ENCODE peak calls at places on chromosomes 11 and 22, in seven cellular contexts. L is activated naive CD4-positive, alpha-beta T cell; B is activated CD4-positive, alpha-beta T cell treated with anti-CD3 and anti-CD28 coated beads, Interleukin-2, amount 10 ng/mL, durations not matched to agents 7 days and 5 days; S is naive thymus-derived CD4-positive, alpha-beta T cell; G is T-helper 2 cell; K is posterior cingulate gyrus; U is HFFc6. D is an unnamed sample.

GRCh38 chr11:27858901-27859300 is 158.6 kb upstream of the BDNF start:
- DNase-seq in L (no peak), B (no peak), S (no peak), G (no peak), K (no peak), U (peak; percentile 19), D (no peak)

GRCh38 chr11:72773291-72773690 is 20.6 kb downstream of the STARD10 start:
- DNase-seq in L (no peak), B (no peak), S (no peak), G (no peak), K (no peak), U (peak; percentile 86), D (peak; percentile 92)

GRCh38 chr22:49994361-49995058 is 18.1 kb downstream of the IL17REL start:
- DNase-seq in L (no peak), B (no peak), S (no peak), G (no peak), K (no peak), U (no peak), D (no peak)

GRCh38 chr11:68056317-68057285 is 17.8 kb downstream of the TCIRG1 start:
- DNase-seq in L (no peak), B (no peak), S (no peak), G (no peak), K (no peak), U (no peak), D (no peak)

GRCh38 chr11:113408887-113409286 is 21.3 kb downstream of the ANKK1 start:
- DNase-seq in L (no peak), B (no peak), S (no peak), G (no peak), K (no peak), U (no peak), D (no peak)

GRCh38 chr22:39725351-39726035 is 154.9 kb downstream of the CACNA1I start:
- DNase-seq in L (no peak), B (no peak), S (no peak), G (no peak), K (no peak), U (no peak), D (no peak)

GRCh38 chr11:11535611-11536010 is 86.2 kb downstream of the GALNT18 start:
- DNase-seq in L (no peak), B (no peak), S (no peak), G (no peak), K (no peak), U (no peak), D (no peak)

GRCh38 chr11:71067753-71068152 is 184.6 kb downstream of the SHANK2 start:
- DNase-seq in L (no peak), B (no peak), S (no peak), G (no peak), K (no peak), U (no peak), D (no peak)

GRCh38 chr11:27217948-27218410 is 145.0 kb downstream of the CCDC34 start:
- DNase-seq in L (no peak), B (no peak), S (no peak), G (no peak), K (no peak), U (peak; percentile 82), D (peak; percentile 38)

GRCh38 chr11:111310088-111310487 is 11.7 kb downstream of the POU2AF3 start:
- DNase-seq in L (no peak), B (no peak), S (no peak), G (no peak), K (no peak), U (no peak), D (no peak)

GRCh38 chr11:7672960-7673723 is at the start of gene CYB5R2:
- DNase-seq in L (no peak), B (no peak), S (no peak), G (no peak), K (peak; percentile 45), U (peak; percentile 46), D (no peak)

GRCh38 chr22:25775501-25775900 is 33.5 kb downstream of the MYO18B start:
- DNase-seq in L (no peak), B (no peak), S (no peak), G (no peak), K (no peak), U (no peak), D (peak; percentile 89)

GRCh38 chr11:134126197-134126822 is 57.4 kb downstream of the JAM3 start:
- DNase-seq in L (no peak), B (no peak), S (no peak), G (no peak), K (peak; percentile 58), U (peak; percentile 97), D (no peak)

GRCh38 chr11:118437736-118438125 is 1.4 kb downstream of the KMT2A start:
- DNase-seq in L (no peak), B (peak; percentile 38), S (peak; percentile 19), G (no peak), K (no peak), U (no peak), D (peak; percentile 11)

GRCh38 chr11:64457416-64458010 is 98.6 kb downstream of the RPS6KA4 start:
- DNase-seq in L (no peak), B (no peak), S (no peak), G (no peak), K (no peak), U (no peak), D (no peak)

GRCh38 chr11:69156673-69157155 is 979 bp downstream of the SMIM38 start:
- DNase-seq in L (no peak), B (no peak), S (no peak), G (no peak), K (no peak), U (no peak), D (peak; percentile 31)

GRCh38 chr11:95101935-95102334 is 12.3 kb downstream of the ENDOD1 start:
- DNase-seq in L (no peak), B (no peak), S (no peak), G (no peak), K (no peak), U (no peak), D (no peak)

GRCh38 chr11:61004841-61005240 is 33.4 kb downstream of the CD6 start:
- DNase-seq in L (no peak), B (peak; percentile 69), S (peak; percentile 65), G (no peak), K (no peak), U (no peak), D (no peak)

GRCh38 chr22:29524440-29525191 is 28.9 kb downstream of the THOC5 start:
- DNase-seq in L (no peak), B (peak; percentile 35), S (peak; percentile 2), G (no peak), K (no peak), U (peak; percentile 27), D (peak; percentile 18)

GRCh38 chr11:73285721-73286120 is 13.6 kb downstream of the P2RY6 start:
- DNase-seq in L (no peak), B (no peak), S (no peak), G (no peak), K (no peak), U (no peak), D (no peak)

GRCh38 chr11:78698612-78699011 is 123.9 kb upstream of the NARS2 start:
- DNase-seq in L (no peak), B (no peak), S (no peak), G (no peak), K (no peak), U (peak; percentile 38), D (no peak)